ENCODE peak calls at places on chromosome 11, in six cellular contexts. S is LoVo, B is cardiac septum, U is frontal cortex, M is AG08396, V is T-helper 22 cell. O is an unnamed sample.

GRCh38 chr11:75201771-75202170 is 38.8 kb upstream of the TPBGL start:
- DNase-seq in S (no peak), B (no peak), U (no peak), M (no peak), V (no peak), O (no peak)

GRCh38 chr11:45918331-45918941 is 759 bp upstream of the PEX16 start:
- DNase-seq in S (peak; percentile 87), B (peak; percentile 93), U (peak; percentile 84), M (peak; percentile 92), V (peak; percentile 53), O (peak; percentile 98)

GRCh38 chr11:130580372-130580771 is 131.9 kb downstream of the ADAMTS15 start:
- DNase-seq in S (peak; percentile 8), B (no peak), U (peak; percentile 59), M (peak; percentile 33), V (no peak), O (peak; percentile 43)

GRCh38 chr11:95886462-95886861 is 37.4 kb downstream of the MTMR2 start:
- DNase-seq in S (no peak), B (no peak), U (no peak), M (no peak), V (no peak), O (no peak)

GRCh38 chr11:65262381-65262680 is 569 bp downstream of the POLA2 start:
- DNase-seq in S (no peak), B (peak; percentile 84), U (no peak), M (no peak), V (no peak), O (no peak)

GRCh38 chr11:28834877-28835276 is 726.7 kb downstream of the METTL15 start:
- DNase-seq in S (no peak), B (no peak), U (no peak), M (peak; percentile 27), V (no peak), O (no peak)

GRCh38 chr11:74255741-74256369 is 55.6 kb downstream of the P4HA3 start:
- DNase-seq in S (peak; percentile 48), B (no peak), U (peak; percentile 35), M (peak; percentile 71), V (no peak), O (peak; percentile 44)

GRCh38 chr11:45677811-45678515 is 12.5 kb upstream of the CHST1 start:
- DNase-seq in S (no peak), B (no peak), U (no peak), M (no peak), V (no peak), O (no peak)

GRCh38 chr11:8631395-8632110 is 37.5 kb upstream of the STK33 start:
- DNase-seq in S (no peak), B (no peak), U (no peak), M (peak; percentile 56), V (no peak), O (no peak)

GRCh38 chr11:92489831-92490399 is 265.3 kb downstream of the FAT3 start:
- DNase-seq in S (no peak), B (no peak), U (no peak), M (no peak), V (no peak), O (no peak)

GRCh38 chr11:8719260-8720190 is 36.9 kb downstream of the RPL27A start:
- DNase-seq in S (peak; percentile 61), B (no peak), U (no peak), M (peak; percentile 87), V (no peak), O (peak; percentile 92)